ENCODE peak calls at places on chromosome 20, in five cellular contexts. Z is heart left ventricle, D is BJ, I is lower leg skin, J is AG10803. C is an unnamed sample.

GRCh38 chr20:44609511-44610312 is 27.3 kb downstream of the PKIG start:
- DNase-seq in Z (peak), I (peak), D (peak), J (peak), C (no peak)

GRCh38 chr20:20003088-20003954 is 13.8 kb upstream of the NAA20 start:
- DNase-seq in Z (peak), D (no peak), I (no peak), J (no peak), C (peak)

GRCh38 chr20:9392892-9393857 is 121.2 kb upstream of the LAMP5 start:
- DNase-seq in J (peak), D (no peak), Z (peak), I (no peak), C (peak)

GRCh38 chr20:50649587-50649986 is 41.8 kb downstream of the RIPOR3 start:
- DNase-seq in Z (no peak), J (no peak), I (no peak), D (no peak), C (no peak)

GRCh38 chr20:25856256-25856884 is 159.7 kb upstream of the ZNF337 start:
- DNase-seq in D (no peak), I (peak), J (no peak), Z (no peak), C (no peak)

GRCh38 chr20:20621191-20621590 is 91.3 kb downstream of the RALGAPA2 start:
- DNase-seq in J (no peak), D (no peak), I (no peak), Z (no peak), C (no peak)

GRCh38 chr20:55605594-55605993 is 399.7 kb downstream of the CBLN4 start:
- DNase-seq in J (no peak), I (no peak), Z (no peak), D (no peak), C (no peak)

GRCh38 chr20:57047281-57048026 is 219.0 kb downstream of the BMP7 start:
- DNase-seq in D (no peak), I (no peak), J (no peak), Z (peak), C (no peak)

GRCh38 chr20:31972481-31973386 is 4.8 kb downstream of the XKR7 start:
- DNase-seq in J (peak), Z (no peak), D (peak), I (no peak), C (no peak)

GRCh38 chr20:56773731-56774130 is 144.6 kb downstream of the TFAP2C start:
- DNase-seq in J (no peak), I (no peak), D (no peak), Z (no peak), C (no peak)

GRCh38 chr20:5480824-5481600 is 164.3 kb upstream of the PROKR2 start:
- DNase-seq in I (no peak), Z (no peak), J (no peak), D (no peak), C (no peak)

GRCh38 chr20:64165866-64166600 is 1.8 kb downstream of the MYT1 start:
- DNase-seq in D (no peak), I (no peak), Z (no peak), J (no peak), C (no peak)

GRCh38 chr20:49853640-49854039 is 41.0 kb downstream of the SLC9A8 start:
- DNase-seq in D (no peak), J (peak), I (no peak), Z (no peak), C (peak)

GRCh38 chr20:17538517-17539170 is 7.5 kb upstream of the BFSP1 start:
- DNase-seq in J (no peak), Z (no peak), I (no peak), D (no peak), C (no peak)

GRCh38 chr20:21933526-21933925 is 228.1 kb downstream of the PAX1 start:
- DNase-seq in Z (no peak), J (no peak), I (no peak), D (no peak), C (no peak)

GRCh38 chr20:3847419-3847940 is 846 bp downstream of the MAVS start:
- DNase-seq in Z (no peak), J (no peak), D (no peak), I (no peak), C (no peak)

GRCh38 chr20:52974155-52974554 is 2.0 kb downstream of the TSHZ2 start:
- DNase-seq in D (no peak), Z (no peak), I (no peak), J (no peak), C (no peak)
- H3K4me3 ChIP-seq in D (no peak), Z (no peak), I (no peak), J (peak), C (peak)

GRCh38 chr20:29079769-29080690 is 2177.4 kb upstream of the DEFB115 start:
- DNase-seq in Z (peak), J (peak), I (no peak), D (no peak), C (peak)
- H3K4me3 ChIP-seq in Z (no peak), J (peak), I (peak), D (peak), C (peak)

DNA sequence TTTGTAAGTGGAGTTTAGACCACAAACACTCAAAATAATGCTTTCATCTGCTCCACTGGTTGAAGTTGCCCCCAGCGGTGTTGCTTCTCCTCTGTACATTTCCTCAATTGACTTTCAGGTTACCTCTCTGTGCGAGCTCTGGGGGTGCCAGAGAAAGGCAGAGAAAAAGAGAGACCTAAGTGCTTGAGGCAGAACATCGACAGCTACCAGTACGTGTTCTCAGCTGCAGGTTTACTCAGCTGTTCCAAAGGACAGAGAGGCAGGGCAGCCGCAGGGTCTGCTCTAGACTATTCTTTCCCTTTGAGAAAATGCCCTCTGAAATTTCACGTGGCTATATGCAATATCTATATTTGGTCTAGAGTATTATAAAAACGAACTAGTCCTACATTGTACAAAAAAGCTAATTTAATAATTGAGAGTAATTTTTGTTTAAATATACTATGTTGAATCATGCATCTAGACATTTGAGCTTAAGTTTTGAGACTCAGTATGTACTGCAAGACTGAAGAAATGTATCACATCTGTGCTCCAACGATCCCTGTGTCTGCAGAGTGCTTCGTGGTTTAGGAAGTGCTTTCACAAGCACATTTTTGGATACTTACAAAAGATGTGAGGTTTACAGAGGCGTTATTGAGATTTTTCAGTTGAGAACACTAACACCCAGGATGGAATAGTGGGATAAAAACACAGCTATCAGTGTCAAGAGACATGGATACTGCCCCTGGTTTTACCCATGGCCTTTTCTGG is 453.5 kb upstream of the FLRT3 start:
- DNase-seq in J (peak), I (no peak), D (peak), Z (no peak), C (peak)
- H3K4me3 ChIP-seq in J (no peak), I (no peak), D (no peak), Z (no peak), C (no peak)

GRCh38 chr20:53621482-53622246 is 28.0 kb upstream of the ZNF217 start:
- DNase-seq in Z (peak), I (peak), D (peak), J (peak), C (peak)
- H3K4me3 ChIP-seq in Z (no peak), I (no peak), D (no peak), J (no peak), C (no peak)

C was measured in skeletal muscle cell.